ENCODE peak calls at places on chromosomes 12 and 14, in eight cellular contexts. X is NCI-H526 treated with DMSO at 0.1 percent for 48 hours; B is cerebellar cortex; E is stimulated activated CD4-positive, alpha-beta T cell treated with anti-CD3 and anti-CD28 coated beads, Interleukin-1b, Interleukin-23, amount 100 ng/mL, for 48 hours; C is ACHN; W is T-helper 1 cell; Q is activated gamma-delta T cell treated with Interleukin-2 at 50 U/mL for 16 hours; Y is NCI-H2171 treated with DMSO at 0.1 percent for 48 hours. L is an unnamed sample.

GRCh38 chr12:66678640-66679268 is at the start of gene GRIP1:
- DNase-seq in X (no peak), B (peak), E (no peak), C (no peak), W (no peak), Q (no peak), Y (no peak), L (no peak)

GRCh38 chr12:120709976-120710804 is at the start of gene UNC119B:
- DNase-seq in X (peak), B (peak), E (peak), C (peak), W (peak), Q (peak), Y (peak), L (peak)

GRCh38 chr12:113740699-113741098 is 225.4 kb downstream of the RBM19 start:
- DNase-seq in X (no peak), B (no peak), E (no peak), C (no peak), W (no peak), Q (no peak), Y (peak), L (no peak)

GRCh38 chr14:56280843-56281242 is 162.6 kb downstream of the PELI2 start:
- DNase-seq in X (no peak), B (no peak), E (no peak), C (no peak), W (no peak), Q (no peak), Y (no peak), L (no peak)

GRCh38 chr14:91573894-91574837 is 64.1 kb upstream of the PPP4R3A start:
- DNase-seq in X (peak), B (peak), E (peak), C (peak), W (peak), Q (peak), Y (peak), L (peak)

GRCh38 chr12:31849090-31849687 is 110.0 kb upstream of the RESF1 start:
- DNase-seq in X (no peak), B (no peak), E (no peak), C (peak), W (no peak), Q (no peak), Y (peak), L (no peak)

GRCh38 chr12:83318386-83318971 is 631.8 kb downstream of the TMTC2 start:
- DNase-seq in X (no peak), B (no peak), E (no peak), C (no peak), W (no peak), Q (no peak), Y (no peak), L (no peak)

GRCh38 chr14:102878970-102879460 is 43.4 kb upstream of the AMN start:
- DNase-seq in X (no peak), B (no peak), E (no peak), C (no peak), W (no peak), Q (no peak), Y (no peak), L (no peak)

GRCh38 chr14:52081964-52082363 is 13.1 kb upstream of the NID2 start:
- DNase-seq in X (no peak), B (no peak), E (no peak), C (no peak), W (no peak), Q (no peak), Y (no peak), L (no peak)

GRCh38 chr12:19482551-19483109 is 43.3 kb downstream of the AEBP2 start:
- DNase-seq in X (no peak), B (no peak), E (peak), C (no peak), W (peak), Q (peak), Y (no peak), L (no peak)

GRCh38 chr12:79973774-79974173 is 38.9 kb upstream of the PPP1R12A start:
- DNase-seq in X (no peak), B (peak), E (no peak), C (no peak), W (no peak), Q (no peak), Y (peak), L (no peak)

GRCh38 chr14:104116544-104117340 is 21.6 kb upstream of the KIF26A start:
- DNase-seq in X (no peak), B (no peak), E (peak), C (no peak), W (peak), Q (no peak), Y (no peak), L (peak)

GRCh38 chr14:72962829-72963312 is 36.6 kb downstream of the DCAF4 start:
- DNase-seq in X (no peak), B (peak), E (no peak), C (peak), W (no peak), Q (no peak), Y (no peak), L (peak)

GRCh38 chr12:31897791-31898503 is 61.3 kb upstream of the RESF1 start:
- DNase-seq in X (no peak), B (no peak), E (no peak), C (no peak), W (no peak), Q (peak), Y (peak), L (peak)

GRCh38 chr12:95224202-95225170 is 6.9 kb downstream of the VEZT start:
- DNase-seq in X (no peak), B (no peak), E (peak), C (no peak), W (no peak), Q (no peak), Y (no peak), L (no peak)

GRCh38 chr14:86574026-86574777 is 1044.3 kb downstream of the FLRT2 start:
- DNase-seq in X (no peak), B (no peak), E (no peak), C (no peak), W (no peak), Q (no peak), Y (no peak), L (no peak)

GRCh38 chr12:3085341-3086125 is 8.4 kb downstream of the TSPAN9 start:
- DNase-seq in X (no peak), B (no peak), E (no peak), C (peak), W (no peak), Q (no peak), Y (no peak), L (no peak)

GRCh38 chr12:14410841-14411569 is 45.5 kb downstream of the ATF7IP start:
- DNase-seq in X (no peak), B (no peak), E (no peak), C (no peak), W (no peak), Q (peak), Y (no peak), L (peak)

GRCh38 chr12:65614259-65614658 is 210.0 kb upstream of the HMGA2 start:
- DNase-seq in X (no peak), B (no peak), E (no peak), C (no peak), W (no peak), Q (no peak), Y (no peak), L (no peak)

GRCh38 chr12:122947352-122947792 is 18.9 kb downstream of the ABCB9 start:
- DNase-seq in X (no peak), B (peak), E (no peak), C (no peak), W (no peak), Q (no peak), Y (no peak), L (no peak)

GRCh38 chr14:35215110-35215872 is 76.9 kb upstream of the PSMA6 start:
- DNase-seq in X (no peak), B (peak), E (no peak), C (peak), W (no peak), Q (no peak), Y (peak), L (peak)

GRCh38 chr12:83389237-83389996 is 702.7 kb downstream of the TMTC2 start:
- DNase-seq in X (no peak), B (no peak), E (no peak), C (peak), W (no peak), Q (no peak), Y (no peak), L (no peak)

GRCh38 chr12:65156366-65156831 is 13.0 kb upstream of the LEMD3 start:
- DNase-seq in X (no peak), B (no peak), E (no peak), C (no peak), W (no peak), Q (no peak), Y (no peak), L (no peak)